ENCODE peak calls at places on chromosome 4, in five cellular contexts. U is stimulated activated CD4-positive, alpha-beta T cell treated with anti-CD3 and anti-CD28 coated beads, Interleukin-2, amount 100 ng/mL, for 24 hours; M is ELR; D is renal cortical epithelial cell; X is AG08395. E is an unnamed sample.

GRCh38 chr4:186932631-186933150 is 209.0 kb upstream of the FAT1 start:
- DNase-seq in D (peak), U (no peak), X (peak), M (peak), E (no peak)

GRCh38 chr4:61406677-61407076 is 206.6 kb downstream of the ADGRL3 start:
- DNase-seq in M (no peak), U (no peak), D (no peak), X (no peak), E (no peak)

GRCh38 chr4:40350627-40351227 is 15.6 kb downstream of the CHRNA9 start:
- DNase-seq in X (no peak), M (peak), D (no peak), U (no peak), E (no peak)

GRCh38 chr4:7653510-7654414 is 219.0 kb upstream of the PSAPL1 start:
- DNase-seq in M (no peak), U (no peak), X (no peak), D (no peak), E (no peak)

GRCh38 chr4:6887591-6888371 is 21.8 kb upstream of the TBC1D14 start:
- DNase-seq in D (no peak), U (no peak), X (no peak), M (no peak), E (no peak)

GRCh38 chr4:152258804-152259708 is 276.8 kb downstream of the FBXW7 start:
- DNase-seq in X (peak), D (peak), M (peak), U (no peak), E (no peak)

GRCh38 chr4:87427518-87427868 is 5.1 kb downstream of the NUDT9 start:
- DNase-seq in M (no peak), X (no peak), D (peak), U (no peak), E (no peak)

GRCh38 chr4:4754641-4755040 is 104.8 kb upstream of the MSX1 start:
- DNase-seq in M (no peak), D (no peak), U (no peak), X (no peak), E (no peak)

GRCh38 chr4:168683595-168683994 is 186.7 kb downstream of the PALLD start:
- DNase-seq in U (no peak), M (peak), D (peak), X (peak), E (no peak)

GRCh38 chr4:153757407-153757806 is 2.4 kb downstream of the RNF175 start:
- DNase-seq in D (peak), U (no peak), M (no peak), X (peak), E (no peak)

GRCh38 chr4:70577220-70577927 is 14.7 kb upstream of the AMBN start:
- DNase-seq in D (no peak), X (no peak), M (peak), U (no peak), E (no peak)

GRCh38 chr4:72817012-72817411 is 248.0 kb upstream of the ADAMTS3 start:
- DNase-seq in X (peak), D (peak), U (no peak), M (peak), E (no peak)

GRCh38 chr4:74230902-74231499 is 73.1 kb downstream of the MTHFD2L start:
- DNase-seq in D (peak), M (peak), U (no peak), X (peak), E (no peak)

GRCh38 chr4:2248044-2248780 is 6.3 kb upstream of the HAUS3 start:
- DNase-seq in U (no peak), X (no peak), D (no peak), M (no peak), E (peak)

GRCh38 chr4:95165926-95166524 is 382.7 kb downstream of the UNC5C start:
- DNase-seq in U (peak), M (peak), D (peak), X (peak), E (peak)

GRCh38 chr4:120769227-120769626 is 153.3 kb downstream of the PRDM5 start:
- DNase-seq in X (peak), D (peak), U (no peak), M (peak), E (peak)

GRCh38 chr4:159107203-159107921 is 4.5 kb downstream of the RAPGEF2 start:
- DNase-seq in X (no peak), M (peak), D (peak), U (no peak), E (no peak)

GRCh38 chr4:92339671-92340070 is 35.9 kb downstream of the GRID2 start:
- DNase-seq in D (no peak), U (no peak), M (no peak), X (no peak), E (no peak)

GRCh38 chr4:122764808-122765189 is 32.3 kb downstream of the BBS12 start:
- DNase-seq in X (peak), U (no peak), D (peak), M (peak), E (no peak)

GRCh38 chr4:121252224-121252806 is 88.2 kb upstream of the TNIP3 start:
- DNase-seq in M (peak), D (peak), U (peak), X (peak), E (peak)

GRCh38 chr4:8303485-8304281 is 34.1 kb downstream of the HTRA3 start:
- DNase-seq in M (peak), X (peak), D (peak), U (no peak), E (no peak)

GRCh38 chr4:54233128-54233696 is 4.1 kb downstream of the PDGFRA start:
- DNase-seq in M (peak), U (peak), D (peak), X (peak), E (peak)

GRCh38 chr4:177448850-177449249 is 6.6 kb upstream of the AGA start:
- DNase-seq in M (peak), X (no peak), D (peak), U (no peak), E (no peak)

GRCh38 chr4:104494822-104495559 is at the start of gene CXXC4:
- DNase-seq in U (peak), M (peak), X (peak), D (peak), E (peak)

GRCh38 chr4:39464886-39465501 is 6.1 kb downstream of the LIAS start:
- DNase-seq in U (no peak), D (peak), M (peak), X (peak), E (no peak)

GRCh38 chr4:168674077-168674747 is 177.4 kb downstream of the PALLD start:
- DNase-seq in D (no peak), U (no peak), X (no peak), M (no peak), E (no peak)

GRCh38 chr4:2570551-2571222 is 34.2 kb downstream of the FAM193A start:
- DNase-seq in M (no peak), D (no peak), U (peak), X (no peak), E (no peak)

GRCh38 chr4:158758703-158759102 is 10.1 kb upstream of the FNIP2 start:
- DNase-seq in X (no peak), D (no peak), M (no peak), U (no peak), E (no peak)

GRCh38 chr4:128831526-128832252 is 22.2 kb downstream of the JADE1 start:
- DNase-seq in M (no peak), U (no peak), D (peak), X (no peak), E (peak)

E was measured in iPS-NIHi11.